ENCODE peak calls at places on chromosome 5, in four cellular contexts. E is body of pancreas, Z is upper lobe of right lung, R is brain microvascular endothelial cell. F is an unnamed sample. For H3K36me3, the result is how much of the 10 kb centered on the place peaks cover.

GRCh38 chr5:19734706-19735240 is 253.2 kb downstream of the CDH18 start:
- DNase-seq in R (no peak), Z (no peak), E (no peak), F (no peak)

GRCh38 chr5:92775711-92776615 is 805.1 kb downstream of the NR2F1-AS1 start:
- DNase-seq in R (no peak), E (no peak), Z (no peak), F (no peak)

GRCh38 chr5:125059255-125060050 is 313.0 kb upstream of the ZNF608 start:
- DNase-seq in R (peak), Z (no peak), E (no peak), F (no peak)

GRCh38 chr5:41794478-41794877 is 75.7 kb downstream of the OXCT1 start:
- DNase-seq in R (peak), E (no peak), Z (no peak), F (peak)

GRCh38 chr5:72307573-72307967 is 12.5 kb downstream of the MRPS27 start:
- DNase-seq in E (no peak), R (no peak), Z (no peak), F (no peak)

GRCh38 chr5:116573279-116573616 is 1.4 kb downstream of the SEMA6A start:
- DNase-seq in E (peak), Z (peak), R (no peak), F (no peak)

GRCh38 chr5:32123058-32123805 is 50.9 kb downstream of the GOLPH3 start:
- DNase-seq in E (no peak), R (no peak), Z (no peak), F (peak)

GRCh38 chr5:159304961-159305595 is 25.2 kb downstream of the IL12B start:
- DNase-seq in E (no peak), R (no peak), Z (no peak), F (no peak)

GRCh38 chr5:123520677-123521247 is 8.8 kb downstream of the CSNK1G3 start:
- DNase-seq in R (no peak), Z (no peak), E (no peak), F (no peak)

GRCh38 chr5:137146402-137146889 is 352.7 kb downstream of the SPOCK1 start:
- DNase-seq in E (peak), R (peak), Z (no peak), F (peak)

GRCh38 chr5:172223901-172224873 is 30.2 kb downstream of the EFCAB9 start:
- DNase-seq in R (no peak), Z (no peak), E (no peak), F (no peak)
- H3K36me3 ChIP-seq in R (under half), Z (under half), E (under half), F (under half)

DNA sequence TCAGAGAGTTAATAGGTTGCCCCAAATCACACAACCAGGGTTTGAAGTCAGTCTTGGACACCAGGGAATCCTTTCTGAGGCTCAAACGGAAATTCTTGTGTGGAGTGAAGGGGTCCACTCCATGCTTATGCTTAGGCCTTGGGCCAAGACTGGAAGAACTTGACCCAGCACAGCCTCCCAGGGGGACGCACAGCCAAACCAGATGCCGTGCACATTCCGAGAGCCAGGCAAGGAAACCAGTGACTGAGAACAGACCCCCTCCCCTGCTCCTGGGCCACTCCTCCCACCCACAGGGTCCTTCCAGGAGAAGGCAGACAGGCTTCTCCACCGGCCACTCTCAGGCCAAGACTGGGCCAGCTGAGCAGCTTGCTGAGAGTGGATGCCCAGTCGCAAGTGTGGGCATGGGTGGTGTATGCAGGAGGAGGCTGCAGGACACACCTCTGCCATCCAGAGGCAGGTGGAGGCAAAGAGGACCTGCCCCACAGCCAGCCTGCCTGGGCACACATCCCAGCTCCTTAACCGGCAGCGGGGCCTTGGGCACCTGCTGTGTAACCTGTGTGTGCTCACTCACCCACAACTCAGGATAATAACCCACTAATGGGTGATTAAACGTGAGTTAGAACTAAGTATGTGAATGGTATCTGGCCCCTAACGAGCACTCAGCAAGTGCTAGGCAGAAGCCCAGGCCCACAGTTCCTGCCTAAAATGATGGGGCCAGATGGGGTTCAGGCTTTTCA is 38.0 kb downstream of the NIPAL4 start:
- DNase-seq in Z (no peak), R (no peak), E (no peak), F (no peak)
- H3K36me3 ChIP-seq in Z (under half), R (half or more), E (under half), F (under half)

DNA sequence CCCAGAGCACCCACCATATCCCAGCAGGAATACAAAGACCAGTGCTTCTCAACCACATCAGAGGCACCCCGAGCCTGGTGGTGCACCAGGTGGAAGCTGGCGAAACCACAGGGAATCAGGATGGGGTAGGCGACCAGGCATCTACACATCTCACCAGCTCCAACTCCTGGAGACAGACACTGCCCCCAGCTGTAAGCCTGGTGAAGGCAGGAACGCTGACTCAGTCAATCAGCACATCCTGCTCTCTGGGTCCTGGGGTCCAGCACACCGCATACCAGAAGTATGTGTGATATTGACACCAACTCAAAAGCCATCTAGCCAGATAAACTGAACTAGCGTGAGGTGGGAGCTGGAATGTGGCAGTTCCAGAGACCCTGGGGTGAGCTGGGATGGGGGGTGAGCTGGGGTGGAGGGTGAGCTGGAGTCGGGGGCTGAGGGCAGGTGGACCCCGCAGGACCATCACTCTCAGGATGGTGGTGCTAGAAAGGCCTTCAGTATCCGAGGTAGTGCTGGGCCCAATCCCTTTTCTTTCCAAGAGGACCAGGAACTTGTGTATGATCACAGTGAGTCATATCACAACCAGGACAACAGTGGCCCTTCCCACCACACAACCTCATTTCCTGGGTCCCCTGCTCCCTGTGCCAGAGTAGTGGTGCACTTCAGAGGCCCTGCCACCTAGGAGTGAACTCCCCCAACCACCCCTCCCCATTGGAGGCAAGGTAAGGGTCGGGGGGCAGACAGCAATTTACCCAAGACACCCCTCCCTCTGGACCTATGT is 2.5 kb downstream of the DBN1 start:
- DNase-seq in Z (no peak), R (peak), E (no peak), F (no peak)
- H3K36me3 ChIP-seq in Z (under half), R (under half), E (under half), F (under half)

GRCh38 chr5:113062869-113063508 is 86.4 kb downstream of the DCP2 start:
- DNase-seq in R (no peak), Z (no peak), E (no peak), F (no peak)
- H3K36me3 ChIP-seq in R (under half), Z (under half), E (under half), F (under half)

GRCh38 chr5:150545246-150545645 is 37.3 kb downstream of the NDST1 start:
- DNase-seq in R (no peak), E (no peak), Z (no peak), F (no peak)
- H3K36me3 ChIP-seq in R (half or more), E (under half), Z (half or more), F (under half)

GRCh38 chr5:40383719-40384651 is 295.7 kb upstream of the PTGER4 start:
- DNase-seq in Z (no peak), R (peak), E (no peak), F (no peak)

GRCh38 chr5:40381676-40382363 is 297.9 kb upstream of the PTGER4 start:
- DNase-seq in Z (no peak), E (no peak), R (no peak), F (no peak)

GRCh38 chr5:40384782-40385390 is 294.8 kb upstream of the PTGER4 start:
- DNase-seq in E (no peak), R (no peak), Z (no peak), F (no peak)

GRCh38 chr5:40386293-40386692 is 293.4 kb upstream of the PTGER4 start:
- DNase-seq in R (peak), E (peak), Z (no peak), F (no peak)

GRCh38 chr5:40385544-40385943 is 294.2 kb upstream of the PTGER4 start:
- DNase-seq in E (no peak), R (no peak), Z (no peak), F (no peak)
- H3K36me3 ChIP-seq in E (under half), R (under half), Z (under half), F (under half)

GRCh38 chr5:134552301-134552700 is 26.8 kb downstream of the JADE2 start:
- DNase-seq in E (peak), Z (no peak), R (peak), F (no peak)
- H3K36me3 ChIP-seq in E (under half), Z (under half), R (under half), F (under half)

GRCh38 chr5:108366500-108366899 is 15.4 kb downstream of the FBXL17 start:
- DNase-seq in R (no peak), Z (no peak), E (no peak), F (no peak)

GRCh38 chr5:108372369-108372768 is 9.5 kb downstream of the FBXL17 start:
- DNase-seq in Z (no peak), R (no peak), E (no peak), F (no peak)

GRCh38 chr5:108369167-108369566 is 12.7 kb downstream of the FBXL17 start:
- DNase-seq in E (no peak), R (no peak), Z (no peak), F (no peak)

GRCh38 chr5:108371263-108371662 is 10.6 kb downstream of the FBXL17 start:
- DNase-seq in R (no peak), E (no peak), Z (no peak), F (no peak)

GRCh38 chr5:108367679-108368334 is 14.1 kb downstream of the FBXL17 start:
- DNase-seq in R (no peak), Z (no peak), E (no peak), F (no peak)
- H3K36me3 ChIP-seq in R (under half), Z (under half), E (under half), F (under half)

F was measured in A673.